ENCODE peak calls at places on chromosomes 4 and X, in five cellular contexts. K is tibial nerve, Z is endothelial cell, Y is thoracic aorta, J is ovary. I is an unnamed sample.
A peak's percentile ranks its signal among the peaks of the same experiment; 100 is the strongest.

GRCh38 chrX:111168314-111168713 is 72.3 kb downstream of the PAK3 start:
- DNase-seq in J (no peak), Y (no peak), Z (peak; percentile 7), K (no peak), I (no peak)

GRCh38 chr4:3635090-3635820 is 103.0 kb upstream of the LRPAP1 start:
- DNase-seq in Y (no peak), K (no peak), Z (no peak), J (no peak), I (no peak)

GRCh38 chr4:120517966-120518365 is 404.6 kb downstream of the PRDM5 start:
- DNase-seq in Z (no peak), Y (peak; percentile 10), J (peak; percentile 21), K (peak; percentile 43), I (no peak)

GRCh38 chr4:147425019-147425418 is 55.9 kb upstream of the EDNRA start:
- DNase-seq in Z (no peak), Y (no peak), J (no peak), K (no peak), I (no peak)

GRCh38 chr4:89788243-89789072 is 48.5 kb downstream of the SNCA start:
- DNase-seq in Y (no peak), K (no peak), J (peak; percentile 67), Z (no peak), I (no peak)

GRCh38 chr4:44522761-44523445 is 74.3 kb upstream of the KCTD8 start:
- DNase-seq in Z (no peak), J (no peak), K (no peak), Y (no peak), I (no peak)

GRCh38 chrX:22325091-22325490 is 52.4 kb downstream of the CBLL2 start:
- DNase-seq in J (no peak), K (no peak), Z (no peak), Y (no peak), I (no peak)

GRCh38 chr4:124019749-124020549 is 623.4 kb downstream of the SPRY1 start:
- DNase-seq in Z (no peak), J (no peak), K (peak; percentile 34), Y (no peak), I (no peak)

GRCh38 chrX:40097101-40097491 is 662 bp downstream of the BCOR start:
- DNase-seq in Z (peak; percentile 31), J (no peak), K (no peak), Y (no peak), I (no peak)

GRCh38 chrX:134484039-134484438 is 24.1 kb downstream of the HPRT1 start:
- DNase-seq in Y (no peak), Z (no peak), K (no peak), J (no peak), I (no peak)
- TF ChIP-seq CTCF in Y (peak; percentile 57), Z (peak; percentile 58), K (peak; percentile 57), J (peak; percentile 55), I (no peak)

GRCh38 chr4:173191623-173192041 is 23.0 kb downstream of the GALNT7 start:
- DNase-seq in J (no peak), Z (no peak), K (no peak), Y (no peak), I (no peak)

GRCh38 chr4:173195708-173196107 is 27.1 kb downstream of the GALNT7 start:
- DNase-seq in Z (no peak), Y (no peak), J (no peak), K (no peak), I (no peak)

GRCh38 chr4:173195132-173195531 is 26.5 kb downstream of the GALNT7 start:
- DNase-seq in K (no peak), Y (no peak), J (no peak), Z (no peak), I (no peak)

GRCh38 chr4:173194175-173194574 is 25.6 kb downstream of the GALNT7 start:
- DNase-seq in K (no peak), Y (no peak), Z (no peak), J (no peak), I (no peak)

GRCh38 chr4:173192375-173193162 is 24.0 kb downstream of the GALNT7 start:
- DNase-seq in K (no peak), J (no peak), Z (no peak), Y (no peak), I (no peak)
- TF ChIP-seq CTCF in K (no peak), J (no peak), Z (no peak), Y (no peak), I (no peak)

GRCh38 chr4:80033581-80033980 is 39.4 kb downstream of the ANTXR2 start:
- DNase-seq in J (no peak), Z (no peak), Y (no peak), K (no peak), I (no peak)
- TF ChIP-seq CTCF in J (no peak), Z (no peak), Y (peak; percentile 12), K (no peak), I (no peak)

GRCh38 chrX:38175140-38175539 is 45.5 kb downstream of the SRPX start:
- DNase-seq in Z (peak; percentile 28), J (no peak), Y (no peak), K (no peak), I (no peak)
- TF ChIP-seq CTCF in Z (peak; percentile 23), J (no peak), Y (no peak), K (no peak), I (no peak)

GRCh38 chrX:23904096-23904495 is 3.6 kb downstream of the APOO start:
- DNase-seq in J (no peak), K (no peak), Y (no peak), Z (no peak), I (no peak)

GRCh38 chrX:23911436-23911835 is 3.6 kb downstream of the CXorf58 start:
- DNase-seq in Y (no peak), K (no peak), J (no peak), Z (no peak), I (no peak)

GRCh38 chrX:23908219-23909003 is 605 bp downstream of the CXorf58 start:
- DNase-seq in K (no peak), Z (peak; percentile 13), J (no peak), Y (no peak), I (no peak)

GRCh38 chrX:23907106-23907495 is 637 bp downstream of the APOO start:
- DNase-seq in J (no peak), K (no peak), Z (no peak), Y (no peak), I (no peak)

DNA sequence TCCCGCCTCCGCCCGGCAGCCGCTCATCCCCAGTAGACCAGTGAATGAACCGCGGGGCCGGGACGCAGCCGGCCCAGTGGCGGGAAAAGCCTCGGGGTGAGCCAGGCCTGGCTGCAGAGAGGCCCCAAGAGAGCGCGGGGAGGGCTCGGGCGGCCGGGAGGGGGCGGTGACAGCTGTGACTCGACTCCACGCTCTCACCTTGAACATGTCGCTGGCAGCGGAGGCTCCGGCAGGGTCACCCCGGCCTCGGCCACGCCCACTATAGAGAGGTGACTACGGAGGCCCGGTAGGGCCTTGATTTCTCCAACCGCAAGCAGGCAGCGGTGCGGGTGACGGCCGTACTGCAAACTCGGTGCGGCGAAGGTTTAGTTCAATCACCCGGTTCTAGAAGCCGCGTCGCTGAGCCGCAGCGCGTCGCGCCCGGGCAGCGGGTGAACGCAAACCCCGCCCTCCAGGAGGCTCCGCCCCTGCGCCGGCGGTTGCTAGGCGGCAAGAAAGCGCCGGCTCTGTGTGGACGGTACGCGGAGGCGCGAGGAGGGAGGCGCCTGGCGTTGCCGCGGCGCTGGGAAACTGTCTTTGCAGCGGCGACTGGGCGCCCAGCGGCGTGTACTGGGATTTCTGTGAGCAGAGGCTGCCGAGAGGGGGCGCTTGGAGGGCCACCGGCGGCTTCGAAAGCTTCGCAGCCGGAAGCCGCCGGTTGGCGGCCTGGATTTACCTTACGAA is at the start of the genes APOO and CXorf58:
- DNase-seq in J (peak; percentile 90), Z (peak; percentile 85), Y (peak; percentile 40), K (peak; percentile 72), I (peak; percentile 36)
- TF ChIP-seq CTCF in J (peak; percentile 89), Z (peak; percentile 37), Y (peak; percentile 84), K (peak; percentile 66), I (no peak)

GRCh38 chr4:82777857-82778525 is 20.6 kb downstream of the SCD5 start:
- DNase-seq in J (no peak), K (no peak), Y (no peak), Z (no peak), I (no peak)

GRCh38 chr4:82776925-82777542 is 21.6 kb downstream of the SCD5 start:
- DNase-seq in Z (no peak), J (no peak), K (no peak), Y (no peak), I (no peak)

GRCh38 chr4:82782626-82783025 is 16.0 kb downstream of the SCD5 start:
- DNase-seq in J (no peak), Z (no peak), K (no peak), Y (no peak), I (no peak)

GRCh38 chr4:82779032-82779431 is 19.6 kb downstream of the SCD5 start:
- DNase-seq in J (no peak), K (no peak), Z (no peak), Y (no peak), I (no peak)

DNA sequence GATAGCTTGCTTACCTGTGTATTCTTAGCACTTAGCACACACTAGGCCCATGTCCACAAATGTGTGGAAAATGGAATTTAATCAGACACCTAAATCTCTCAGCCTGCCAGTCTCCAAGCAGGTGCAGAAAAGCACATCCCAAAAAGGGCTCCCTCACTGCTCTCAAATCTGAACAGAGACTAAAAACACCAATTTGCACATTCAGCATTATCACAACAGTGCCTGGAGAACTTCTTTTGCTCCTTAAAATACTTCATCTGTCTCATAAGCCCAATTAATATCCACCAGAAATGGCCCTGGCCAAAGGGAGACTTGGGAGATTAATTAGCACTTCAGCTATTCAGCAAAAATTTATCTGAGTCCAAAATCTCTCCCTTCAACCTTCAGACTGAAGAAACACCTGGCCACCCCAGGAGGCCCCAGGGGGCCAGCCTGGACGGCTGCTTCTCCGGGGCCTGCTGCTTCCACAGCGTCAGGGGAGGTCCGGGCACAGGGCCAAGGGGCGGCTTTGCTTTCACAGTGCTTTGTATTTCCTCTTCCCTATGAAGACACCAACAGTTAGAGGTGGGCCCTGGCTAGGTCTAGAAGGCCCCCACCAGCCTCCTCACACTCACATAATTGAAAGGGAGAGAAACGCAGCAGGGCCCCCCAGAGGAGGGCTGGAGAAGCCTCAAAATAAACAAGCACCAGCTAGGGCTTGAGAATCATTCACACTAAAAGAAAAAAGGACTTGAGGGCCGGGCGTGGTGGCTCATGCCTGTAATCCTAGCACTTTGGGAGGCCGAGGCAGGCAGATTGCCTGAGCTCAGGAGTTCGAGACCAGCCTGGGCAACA is 18.0 kb downstream of the SCD5 start:
- DNase-seq in Y (no peak), Z (no peak), K (peak; percentile 63), J (peak; percentile 90), I (peak; percentile 38)
- TF ChIP-seq CTCF in Y (no peak), Z (no peak), K (no peak), J (no peak), I (no peak)

GRCh38 chr4:25953740-25954139 is 39.7 kb downstream of the SMIM20 start:
- DNase-seq in Z (no peak), K (peak; percentile 17), Y (no peak), J (no peak), I (no peak)
- TF ChIP-seq CTCF in Z (no peak), K (no peak), Y (no peak), J (no peak), I (no peak)

I was measured in omental fat pad.